ENCODE peak calls at places on chromosomes 6 and 20, in ten cellular contexts. One of them, this sample, is unnamed.

GRCh38 chr6:43444036-43444435 is 11.3 kb downstream of the DLK2 start:
- DNase-seq in tibial artery: no peak
- DNase-seq in mucosa of gallbladder: no peak
- DNase-seq in fibroblast of lung: no peak
- DNase-seq in progenitor cell of endocrine pancreas: no peak
- DNase-seq in IMR-90: no peak
- DNase-seq in fibroblast of the conjunctiva: peak
- DNase-seq in amygdala: no peak
- DNase-seq in lung microvascular endothelial cell: no peak
- DNase-seq in esophagus squamous epithelium: no peak
- DNase-seq in this sample: no peak

GRCh38 chr20:4401601-4402000 is 320.1 kb upstream of the PRND start:
- DNase-seq in fibroblast of lung: peak
- DNase-seq in mucosa of gallbladder: no peak
- DNase-seq in tibial artery: no peak
- DNase-seq in amygdala: no peak
- DNase-seq in fibroblast of the conjunctiva: peak
- DNase-seq in lung microvascular endothelial cell: peak
- DNase-seq in progenitor cell of endocrine pancreas: no peak
- DNase-seq in esophagus squamous epithelium: no peak
- DNase-seq in IMR-90: peak
- DNase-seq in this sample: peak

GRCh38 chr20:22915512-22915911 is 119.6 kb upstream of the SSTR4 start:
- DNase-seq in progenitor cell of endocrine pancreas: no peak
- DNase-seq in mucosa of gallbladder: no peak
- DNase-seq in lung microvascular endothelial cell: no peak
- DNase-seq in fibroblast of the conjunctiva: no peak
- DNase-seq in tibial artery: no peak
- DNase-seq in fibroblast of lung: no peak
- DNase-seq in esophagus squamous epithelium: no peak
- DNase-seq in IMR-90: no peak
- DNase-seq in amygdala: no peak
- DNase-seq in this sample: no peak

GRCh38 chr20:7667194-7667593 is 273.1 kb downstream of the HAO1 start:
- DNase-seq in fibroblast of lung: no peak
- DNase-seq in fibroblast of the conjunctiva: no peak
- DNase-seq in esophagus squamous epithelium: no peak
- DNase-seq in mucosa of gallbladder: no peak
- DNase-seq in amygdala: no peak
- DNase-seq in progenitor cell of endocrine pancreas: no peak
- DNase-seq in IMR-90: no peak
- DNase-seq in lung microvascular endothelial cell: peak
- DNase-seq in tibial artery: no peak
- DNase-seq in this sample: no peak

GRCh38 chr20:18272451-18272850 is 15.9 kb upstream of the ZNF133 start:
- DNase-seq in IMR-90: no peak
- DNase-seq in progenitor cell of endocrine pancreas: no peak
- DNase-seq in amygdala: no peak
- DNase-seq in fibroblast of the conjunctiva: no peak
- DNase-seq in tibial artery: peak
- DNase-seq in fibroblast of lung: peak
- DNase-seq in mucosa of gallbladder: peak
- DNase-seq in lung microvascular endothelial cell: no peak
- DNase-seq in esophagus squamous epithelium: no peak
- DNase-seq in this sample: peak

GRCh38 chr20:51810155-51811039 is 8.1 kb upstream of the SALL4 start:
- DNase-seq in amygdala: no peak
- DNase-seq in esophagus squamous epithelium: no peak
- DNase-seq in fibroblast of lung: no peak
- DNase-seq in tibial artery: no peak
- DNase-seq in lung microvascular endothelial cell: no peak
- DNase-seq in IMR-90: no peak
- DNase-seq in progenitor cell of endocrine pancreas: no peak
- DNase-seq in mucosa of gallbladder: no peak
- DNase-seq in fibroblast of the conjunctiva: no peak
- DNase-seq in this sample: no peak

GRCh38 chr6:71468841-71469750 is 180.5 kb downstream of the OGFRL1 start:
- DNase-seq in lung microvascular endothelial cell: no peak
- DNase-seq in IMR-90: peak
- DNase-seq in fibroblast of lung: peak
- DNase-seq in amygdala: no peak
- DNase-seq in fibroblast of the conjunctiva: peak
- DNase-seq in mucosa of gallbladder: no peak
- DNase-seq in tibial artery: peak
- DNase-seq in esophagus squamous epithelium: no peak
- DNase-seq in progenitor cell of endocrine pancreas: no peak
- DNase-seq in this sample: peak

GRCh38 chr6:160092602-160093001 is 29.0 kb upstream of the SLC22A1 start:
- DNase-seq in IMR-90: no peak
- DNase-seq in progenitor cell of endocrine pancreas: no peak
- DNase-seq in fibroblast of lung: no peak
- DNase-seq in esophagus squamous epithelium: no peak
- DNase-seq in tibial artery: no peak
- DNase-seq in fibroblast of the conjunctiva: no peak
- DNase-seq in amygdala: no peak
- DNase-seq in lung microvascular endothelial cell: no peak
- DNase-seq in mucosa of gallbladder: no peak
- DNase-seq in this sample: no peak

This sample was measured in GM23248.